ENCODE peak calls at places on chromosomes 11 and 22, in nine cellular contexts. One of them, this sample, is unnamed.

GRCh38 chr22:28027453-28028448 is 108.7 kb upstream of the PITPNB start:
- DNase-seq in suprapubic skin: no peak
- DNase-seq in transverse colon: no peak
- DNase-seq in CD4-positive, alpha-beta memory T cell: no peak
- DNase-seq in effector memory CD4-positive, alpha-beta T cell: no peak
- DNase-seq in uterus: no peak
- DNase-seq in PC-9: no peak
- DNase-seq in heart right ventricle: no peak
- DNase-seq in H9: no peak
- DNase-seq in this sample: peak; percentile 61

GRCh38 chr11:123509737-123510578 is 79.9 kb downstream of the GRAMD1B start:
- DNase-seq in uterus: no peak
- DNase-seq in transverse colon: no peak
- DNase-seq in effector memory CD4-positive, alpha-beta T cell: no peak
- DNase-seq in heart right ventricle: no peak
- DNase-seq in H9: peak; percentile 87
- DNase-seq in PC-9: no peak
- DNase-seq in CD4-positive, alpha-beta memory T cell: no peak
- DNase-seq in suprapubic skin: no peak
- DNase-seq in this sample: no peak

GRCh38 chr11:5620606-5621521 is 3.9 kb upstream of the TRIM34 start:
- DNase-seq in effector memory CD4-positive, alpha-beta T cell: no peak
- DNase-seq in H9: no peak
- DNase-seq in heart right ventricle: no peak
- DNase-seq in CD4-positive, alpha-beta memory T cell: no peak
- DNase-seq in transverse colon: no peak
- DNase-seq in suprapubic skin: no peak
- DNase-seq in PC-9: peak; percentile 91
- DNase-seq in uterus: no peak
- DNase-seq in this sample: no peak

GRCh38 chr22:48391171-48391711 is 1436.4 kb downstream of the BRD1 start:
- DNase-seq in heart right ventricle: no peak
- DNase-seq in H9: no peak
- DNase-seq in PC-9: no peak
- DNase-seq in suprapubic skin: peak; percentile 49
- DNase-seq in transverse colon: no peak
- DNase-seq in uterus: no peak
- DNase-seq in effector memory CD4-positive, alpha-beta T cell: no peak
- DNase-seq in CD4-positive, alpha-beta memory T cell: no peak
- DNase-seq in this sample: no peak

GRCh38 chr11:32960553-32961164 is 55.0 kb upstream of the DEPDC7 start:
- DNase-seq in effector memory CD4-positive, alpha-beta T cell: no peak
- DNase-seq in PC-9: peak; percentile 59
- DNase-seq in uterus: no peak
- DNase-seq in suprapubic skin: no peak
- DNase-seq in CD4-positive, alpha-beta memory T cell: peak; percentile 56
- DNase-seq in transverse colon: no peak
- DNase-seq in H9: no peak
- DNase-seq in heart right ventricle: no peak
- DNase-seq in this sample: no peak

GRCh38 chr11:2839395-2839941 is 46.1 kb downstream of the CDKN1C start:
- DNase-seq in transverse colon: no peak
- DNase-seq in uterus: no peak
- DNase-seq in heart right ventricle: no peak
- DNase-seq in H9: no peak
- DNase-seq in suprapubic skin: no peak
- DNase-seq in effector memory CD4-positive, alpha-beta T cell: no peak
- DNase-seq in PC-9: no peak
- DNase-seq in CD4-positive, alpha-beta memory T cell: no peak
- DNase-seq in this sample: no peak

GRCh38 chr11:111982019-111982464 is 43.2 kb upstream of the DLAT start:
- DNase-seq in PC-9: peak; percentile 58
- DNase-seq in suprapubic skin: no peak
- DNase-seq in heart right ventricle: no peak
- DNase-seq in transverse colon: peak; percentile 87
- DNase-seq in H9: peak; percentile 84
- DNase-seq in CD4-positive, alpha-beta memory T cell: peak; percentile 37
- DNase-seq in uterus: peak; percentile 57
- DNase-seq in effector memory CD4-positive, alpha-beta T cell: no peak
- DNase-seq in this sample: peak; percentile 74

GRCh38 chr11:80638296-80638695 is 1197.5 kb upstream of the TENM4 start:
- DNase-seq in heart right ventricle: no peak
- DNase-seq in uterus: no peak
- DNase-seq in CD4-positive, alpha-beta memory T cell: no peak
- DNase-seq in transverse colon: no peak
- DNase-seq in PC-9: peak; percentile 38
- DNase-seq in suprapubic skin: no peak
- DNase-seq in effector memory CD4-positive, alpha-beta T cell: no peak
- DNase-seq in H9: no peak
- DNase-seq in this sample: no peak

GRCh38 chr11:93268287-93269040 is 62.1 kb upstream of the DEUP1 start:
- DNase-seq in suprapubic skin: no peak
- DNase-seq in heart right ventricle: no peak
- DNase-seq in PC-9: no peak
- DNase-seq in transverse colon: no peak
- DNase-seq in CD4-positive, alpha-beta memory T cell: no peak
- DNase-seq in uterus: no peak
- DNase-seq in H9: no peak
- DNase-seq in effector memory CD4-positive, alpha-beta T cell: no peak
- DNase-seq in this sample: no peak

GRCh38 chr11:14390669-14391068 is 31.7 kb upstream of the RRAS2 start:
- DNase-seq in effector memory CD4-positive, alpha-beta T cell: no peak
- DNase-seq in suprapubic skin: no peak
- DNase-seq in uterus: no peak
- DNase-seq in CD4-positive, alpha-beta memory T cell: no peak
- DNase-seq in PC-9: no peak
- DNase-seq in transverse colon: no peak
- DNase-seq in H9: no peak
- DNase-seq in heart right ventricle: no peak
- DNase-seq in this sample: no peak

GRCh38 chr11:123052884-123053721 is 8.8 kb downstream of the HSPA8 start:
- DNase-seq in PC-9: no peak
- DNase-seq in suprapubic skin: peak; percentile 31
- DNase-seq in heart right ventricle: no peak
- DNase-seq in CD4-positive, alpha-beta memory T cell: no peak
- DNase-seq in effector memory CD4-positive, alpha-beta T cell: no peak
- DNase-seq in H9: no peak
- DNase-seq in uterus: no peak
- DNase-seq in transverse colon: no peak
- DNase-seq in this sample: no peak

GRCh38 chr11:2508793-2509192 is 64.0 kb downstream of the KCNQ1 start:
- DNase-seq in uterus: no peak
- DNase-seq in heart right ventricle: no peak
- DNase-seq in PC-9: no peak
- DNase-seq in suprapubic skin: no peak
- DNase-seq in effector memory CD4-positive, alpha-beta T cell: no peak
- DNase-seq in transverse colon: no peak
- DNase-seq in CD4-positive, alpha-beta memory T cell: no peak
- DNase-seq in H9: peak; percentile 20
- DNase-seq in this sample: no peak

GRCh38 chr11:35404397-35404775 is 15.0 kb downstream of the SLC1A2 start:
- DNase-seq in effector memory CD4-positive, alpha-beta T cell: no peak
- DNase-seq in PC-9: no peak
- DNase-seq in CD4-positive, alpha-beta memory T cell: no peak
- DNase-seq in uterus: no peak
- DNase-seq in H9: peak; percentile 79
- DNase-seq in heart right ventricle: peak; percentile 20
- DNase-seq in transverse colon: peak; percentile 27
- DNase-seq in suprapubic skin: no peak
- DNase-seq in this sample: peak; percentile 22

GRCh38 chr11:134074346-134074745 is 5.5 kb downstream of the JAM3 start:
- DNase-seq in heart right ventricle: no peak
- DNase-seq in effector memory CD4-positive, alpha-beta T cell: no peak
- DNase-seq in H9: no peak
- DNase-seq in PC-9: no peak
- DNase-seq in suprapubic skin: no peak
- DNase-seq in uterus: no peak
- DNase-seq in transverse colon: no peak
- DNase-seq in CD4-positive, alpha-beta memory T cell: no peak
- DNase-seq in this sample: no peak

GRCh38 chr11:40302669-40303068 is 1156.8 kb downstream of the LRRC4C start:
- DNase-seq in H9: no peak
- DNase-seq in transverse colon: no peak
- DNase-seq in effector memory CD4-positive, alpha-beta T cell: no peak
- DNase-seq in suprapubic skin: no peak
- DNase-seq in heart right ventricle: no peak
- DNase-seq in uterus: no peak
- DNase-seq in CD4-positive, alpha-beta memory T cell: no peak
- DNase-seq in PC-9: no peak
- DNase-seq in this sample: no peak

GRCh38 chr11:10274726-10275125 is 19.3 kb downstream of the SBF2 start:
- DNase-seq in H9: no peak
- DNase-seq in uterus: no peak
- DNase-seq in PC-9: no peak
- DNase-seq in effector memory CD4-positive, alpha-beta T cell: no peak
- DNase-seq in transverse colon: no peak
- DNase-seq in heart right ventricle: no peak
- DNase-seq in CD4-positive, alpha-beta memory T cell: no peak
- DNase-seq in suprapubic skin: no peak
- DNase-seq in this sample: no peak

GRCh38 chr11:105229257-105229656 is 89.7 kb upstream of the CARD18 start:
- DNase-seq in heart right ventricle: no peak
- DNase-seq in H9: no peak
- DNase-seq in CD4-positive, alpha-beta memory T cell: no peak
- DNase-seq in PC-9: no peak
- DNase-seq in transverse colon: no peak
- DNase-seq in uterus: no peak
- DNase-seq in effector memory CD4-positive, alpha-beta T cell: no peak
- DNase-seq in suprapubic skin: no peak
- DNase-seq in this sample: no peak

GRCh38 chr11:119585038-119585666 is 143.8 kb downstream of the NECTIN1 start:
- DNase-seq in CD4-positive, alpha-beta memory T cell: no peak
- DNase-seq in uterus: no peak
- DNase-seq in suprapubic skin: no peak
- DNase-seq in effector memory CD4-positive, alpha-beta T cell: no peak
- DNase-seq in PC-9: peak; percentile 70
- DNase-seq in transverse colon: peak; percentile 10
- DNase-seq in H9: peak; percentile 76
- DNase-seq in heart right ventricle: no peak
- DNase-seq in this sample: no peak

GRCh38 chr22:21098099-21098671 is 52.4 kb downstream of the LRRC74B start:
- DNase-seq in suprapubic skin: peak; percentile 26
- DNase-seq in uterus: no peak
- DNase-seq in H9: peak; percentile 19
- DNase-seq in heart right ventricle: no peak
- DNase-seq in CD4-positive, alpha-beta memory T cell: no peak
- DNase-seq in PC-9: no peak
- DNase-seq in effector memory CD4-positive, alpha-beta T cell: no peak
- DNase-seq in transverse colon: no peak
- DNase-seq in this sample: no peak

GRCh38 chr11:109036011-109036410 is 371.1 kb downstream of the DDX10 start:
- DNase-seq in CD4-positive, alpha-beta memory T cell: no peak
- DNase-seq in H9: no peak
- DNase-seq in effector memory CD4-positive, alpha-beta T cell: no peak
- DNase-seq in PC-9: no peak
- DNase-seq in suprapubic skin: no peak
- DNase-seq in uterus: no peak
- DNase-seq in transverse colon: no peak
- DNase-seq in heart right ventricle: no peak
- DNase-seq in this sample: no peak

GRCh38 chr11:111452146-111452545 is 60.0 kb downstream of the BTG4 start:
- DNase-seq in PC-9: no peak
- DNase-seq in effector memory CD4-positive, alpha-beta T cell: no peak
- DNase-seq in heart right ventricle: no peak
- DNase-seq in uterus: no peak
- DNase-seq in suprapubic skin: peak; percentile 60
- DNase-seq in CD4-positive, alpha-beta memory T cell: no peak
- DNase-seq in H9: no peak
- DNase-seq in transverse colon: no peak
- DNase-seq in this sample: no peak

GRCh38 chr11:1766719-1767398 is 3.1 kb upstream of the CTSD start:
- DNase-seq in PC-9: no peak
- DNase-seq in CD4-positive, alpha-beta memory T cell: no peak
- DNase-seq in suprapubic skin: no peak
- DNase-seq in heart right ventricle: no peak
- DNase-seq in H9: no peak
- DNase-seq in transverse colon: no peak
- DNase-seq in uterus: no peak
- DNase-seq in effector memory CD4-positive, alpha-beta T cell: no peak
- DNase-seq in this sample: peak; percentile 54

GRCh38 chr11:78555592-78555991 is 19.1 kb downstream of the NARS2 start:
- DNase-seq in effector memory CD4-positive, alpha-beta T cell: no peak
- DNase-seq in heart right ventricle: no peak
- DNase-seq in H9: no peak
- DNase-seq in CD4-positive, alpha-beta memory T cell: no peak
- DNase-seq in PC-9: no peak
- DNase-seq in transverse colon: no peak
- DNase-seq in uterus: no peak
- DNase-seq in suprapubic skin: no peak
- DNase-seq in this sample: no peak
- H3K27ac ChIP-seq in effector memory CD4-positive, alpha-beta T cell: no peak overlapping the region
- H3K27ac ChIP-seq in heart right ventricle: no peak overlapping the region
- H3K27ac ChIP-seq in H9: no peak overlapping the region
- H3K27ac ChIP-seq in CD4-positive, alpha-beta memory T cell: no peak overlapping the region
- H3K27ac ChIP-seq in PC-9: no peak overlapping the region
- H3K27ac ChIP-seq in transverse colon: no peak overlapping the region
- H3K27ac ChIP-seq in uterus: no peak overlapping the region
- H3K27ac ChIP-seq in suprapubic skin: no peak overlapping the region
- H3K27ac ChIP-seq in this sample: no peak overlapping the region

DNA sequence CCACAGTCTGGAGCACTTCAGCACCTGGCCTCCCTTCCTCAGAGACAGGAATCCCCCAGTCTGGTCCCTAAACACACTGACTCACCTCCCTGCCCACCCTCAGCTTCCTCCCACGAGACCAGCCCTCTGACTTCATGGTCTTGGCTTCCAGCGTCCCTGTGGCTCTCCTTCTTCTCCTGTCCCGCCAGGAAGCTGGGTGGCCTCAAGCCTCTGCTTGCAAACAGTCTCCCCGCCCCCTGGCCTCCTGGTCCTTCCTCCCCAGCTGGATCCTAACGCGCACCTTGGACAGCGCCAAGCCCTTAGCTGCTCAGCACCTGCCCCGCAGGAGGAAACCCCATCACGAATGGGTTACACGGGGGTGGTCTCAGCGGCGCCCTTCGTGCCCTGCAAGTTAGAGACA is 4.5 kb downstream of the NCF4 start:
- DNase-seq in heart right ventricle: no peak
- DNase-seq in H9: peak; percentile 66
- DNase-seq in transverse colon: no peak
- DNase-seq in suprapubic skin: no peak
- DNase-seq in effector memory CD4-positive, alpha-beta T cell: no peak
- DNase-seq in uterus: no peak
- DNase-seq in CD4-positive, alpha-beta memory T cell: no peak
- DNase-seq in PC-9: no peak
- DNase-seq in this sample: no peak
- H3K27ac ChIP-seq in heart right ventricle: no peak overlapping the region
- H3K27ac ChIP-seq in H9: no peak overlapping the region
- H3K27ac ChIP-seq in transverse colon: no peak overlapping the region
- H3K27ac ChIP-seq in suprapubic skin: no peak overlapping the region
- H3K27ac ChIP-seq in effector memory CD4-positive, alpha-beta T cell: no peak overlapping the region
- H3K27ac ChIP-seq in uterus: no peak overlapping the region
- H3K27ac ChIP-seq in CD4-positive, alpha-beta memory T cell: no peak overlapping the region
- H3K27ac ChIP-seq in PC-9: no peak overlapping the region
- H3K27ac ChIP-seq in this sample: no peak overlapping the region

GRCh38 chr11:130523166-130523565 is 74.7 kb downstream of the ADAMTS15 start:
- DNase-seq in effector memory CD4-positive, alpha-beta T cell: no peak
- DNase-seq in transverse colon: no peak
- DNase-seq in CD4-positive, alpha-beta memory T cell: no peak
- DNase-seq in PC-9: peak; percentile 6
- DNase-seq in uterus: no peak
- DNase-seq in heart right ventricle: no peak
- DNase-seq in suprapubic skin: no peak
- DNase-seq in H9: no peak
- DNase-seq in this sample: no peak
- H3K27ac ChIP-seq in effector memory CD4-positive, alpha-beta T cell: no peak overlapping the region
- H3K27ac ChIP-seq in transverse colon: peak overlapping the region; percentile 81
- H3K27ac ChIP-seq in CD4-positive, alpha-beta memory T cell: no peak overlapping the region
- H3K27ac ChIP-seq in PC-9: no peak overlapping the region
- H3K27ac ChIP-seq in uterus: peak overlapping the region; percentile 82
- H3K27ac ChIP-seq in heart right ventricle: peak overlapping the region; percentile 88
- H3K27ac ChIP-seq in suprapubic skin: peak overlapping the region; percentile 87
- H3K27ac ChIP-seq in H9: no peak overlapping the region
- H3K27ac ChIP-seq in this sample: peak overlapping the region; percentile 77

GRCh38 chr11:706439-706956 is 467 bp downstream of the EPS8L2 start:
- DNase-seq in suprapubic skin: no peak
- DNase-seq in H9: peak; percentile 44
- DNase-seq in uterus: no peak
- DNase-seq in heart right ventricle: no peak
- DNase-seq in CD4-positive, alpha-beta memory T cell: no peak
- DNase-seq in effector memory CD4-positive, alpha-beta T cell: no peak
- DNase-seq in transverse colon: peak; percentile 64
- DNase-seq in PC-9: peak; percentile 40
- DNase-seq in this sample: no peak
- H3K27ac ChIP-seq in suprapubic skin: peak overlapping the region; percentile 87
- H3K27ac ChIP-seq in H9: no peak overlapping the region
- H3K27ac ChIP-seq in uterus: peak overlapping the region; percentile 73
- H3K27ac ChIP-seq in heart right ventricle: peak overlapping the region; percentile 39
- H3K27ac ChIP-seq in CD4-positive, alpha-beta memory T cell: no peak overlapping the region
- H3K27ac ChIP-seq in effector memory CD4-positive, alpha-beta T cell: no peak overlapping the region
- H3K27ac ChIP-seq in transverse colon: peak overlapping the region; percentile 94
- H3K27ac ChIP-seq in PC-9: peak overlapping the region; percentile 81
- H3K27ac ChIP-seq in this sample: no peak overlapping the region

This sample was measured in right cardiac atrium.